ENCODE peak calls at places on chromosomes 16 and 17, in eight cellular contexts. One of them, this sample, is unnamed.

GRCh38 chr17:58184308-58184985 is 8.1 kb upstream of the EPX start:
- DNase-seq in activated CD4-positive, alpha-beta T cell treated with anti-CD3 and anti-CD28 coated beads, Interleukin-2, amount 50 U/mL, for 48 hours: no peak
- DNase-seq in esophagus squamous epithelium: no peak
- DNase-seq in stimulated activated CD8-positive, alpha-beta memory T cell treated with anti-CD3 and anti-CD28 coated beads, Interleukin-4, amount 100 ng/mL, for 1 hour: no peak
- DNase-seq in Right ventricle myocardium inferior: no peak
- DNase-seq in NCI-H187: no peak
- DNase-seq in pancreas: no peak
- DNase-seq in GM06990: no peak
- DNase-seq in this sample: peak; percentile 7

GRCh38 chr17:76935331-76935730 is 67.1 kb downstream of the MGAT5B start:
- DNase-seq in NCI-H187: no peak
- DNase-seq in Right ventricle myocardium inferior: no peak
- DNase-seq in esophagus squamous epithelium: no peak
- DNase-seq in stimulated activated CD8-positive, alpha-beta memory T cell treated with anti-CD3 and anti-CD28 coated beads, Interleukin-4, amount 100 ng/mL, for 1 hour: no peak
- DNase-seq in activated CD4-positive, alpha-beta T cell treated with anti-CD3 and anti-CD28 coated beads, Interleukin-2, amount 50 U/mL, for 48 hours: no peak
- DNase-seq in GM06990: no peak
- DNase-seq in pancreas: no peak
- DNase-seq in this sample: no peak

GRCh38 chr17:77215281-77215680 is 74.5 kb downstream of the SEC14L1 start:
- DNase-seq in stimulated activated CD8-positive, alpha-beta memory T cell treated with anti-CD3 and anti-CD28 coated beads, Interleukin-4, amount 100 ng/mL, for 1 hour: no peak
- DNase-seq in Right ventricle myocardium inferior: no peak
- DNase-seq in GM06990: no peak
- DNase-seq in activated CD4-positive, alpha-beta T cell treated with anti-CD3 and anti-CD28 coated beads, Interleukin-2, amount 50 U/mL, for 48 hours: no peak
- DNase-seq in NCI-H187: no peak
- DNase-seq in pancreas: no peak
- DNase-seq in esophagus squamous epithelium: no peak
- DNase-seq in this sample: no peak

GRCh38 chr17:29155966-29156338 is 24.2 kb downstream of the MYO18A start:
- DNase-seq in GM06990: no peak
- DNase-seq in stimulated activated CD8-positive, alpha-beta memory T cell treated with anti-CD3 and anti-CD28 coated beads, Interleukin-4, amount 100 ng/mL, for 1 hour: no peak
- DNase-seq in NCI-H187: no peak
- DNase-seq in pancreas: no peak
- DNase-seq in Right ventricle myocardium inferior: no peak
- DNase-seq in esophagus squamous epithelium: no peak
- DNase-seq in activated CD4-positive, alpha-beta T cell treated with anti-CD3 and anti-CD28 coated beads, Interleukin-2, amount 50 U/mL, for 48 hours: no peak
- DNase-seq in this sample: no peak

GRCh38 chr16:68444058-68444657 is 4.2 kb downstream of the SMPD3 start:
- DNase-seq in GM06990: no peak
- DNase-seq in Right ventricle myocardium inferior: no peak
- DNase-seq in esophagus squamous epithelium: no peak
- DNase-seq in pancreas: peak; percentile 16
- DNase-seq in activated CD4-positive, alpha-beta T cell treated with anti-CD3 and anti-CD28 coated beads, Interleukin-2, amount 50 U/mL, for 48 hours: no peak
- DNase-seq in stimulated activated CD8-positive, alpha-beta memory T cell treated with anti-CD3 and anti-CD28 coated beads, Interleukin-4, amount 100 ng/mL, for 1 hour: no peak
- DNase-seq in NCI-H187: no peak
- DNase-seq in this sample: no peak

GRCh38 chr16:54444851-54445523 is 158.4 kb upstream of the IRX3 start:
- DNase-seq in esophagus squamous epithelium: no peak
- DNase-seq in Right ventricle myocardium inferior: no peak
- DNase-seq in pancreas: no peak
- DNase-seq in GM06990: no peak
- DNase-seq in activated CD4-positive, alpha-beta T cell treated with anti-CD3 and anti-CD28 coated beads, Interleukin-2, amount 50 U/mL, for 48 hours: no peak
- DNase-seq in stimulated activated CD8-positive, alpha-beta memory T cell treated with anti-CD3 and anti-CD28 coated beads, Interleukin-4, amount 100 ng/mL, for 1 hour: no peak
- DNase-seq in NCI-H187: no peak
- DNase-seq in this sample: no peak

GRCh38 chr16:79348521-79349306 is 251.8 kb downstream of the MAF start:
- DNase-seq in esophagus squamous epithelium: no peak
- DNase-seq in NCI-H187: no peak
- DNase-seq in pancreas: no peak
- DNase-seq in GM06990: no peak
- DNase-seq in stimulated activated CD8-positive, alpha-beta memory T cell treated with anti-CD3 and anti-CD28 coated beads, Interleukin-4, amount 100 ng/mL, for 1 hour: no peak
- DNase-seq in activated CD4-positive, alpha-beta T cell treated with anti-CD3 and anti-CD28 coated beads, Interleukin-2, amount 50 U/mL, for 48 hours: peak; percentile 18
- DNase-seq in Right ventricle myocardium inferior: no peak
- DNase-seq in this sample: no peak

GRCh38 chr17:50359005-50359699 is 13.2 kb downstream of the XYLT2 start:
- DNase-seq in activated CD4-positive, alpha-beta T cell treated with anti-CD3 and anti-CD28 coated beads, Interleukin-2, amount 50 U/mL, for 48 hours: no peak
- DNase-seq in NCI-H187: no peak
- DNase-seq in pancreas: no peak
- DNase-seq in GM06990: no peak
- DNase-seq in stimulated activated CD8-positive, alpha-beta memory T cell treated with anti-CD3 and anti-CD28 coated beads, Interleukin-4, amount 100 ng/mL, for 1 hour: no peak
- DNase-seq in esophagus squamous epithelium: no peak
- DNase-seq in Right ventricle myocardium inferior: no peak
- DNase-seq in this sample: no peak

GRCh38 chr16:35431829-35432663 is 1972.6 kb downstream of the TP53TG3F start:
- DNase-seq in Right ventricle myocardium inferior: no peak
- DNase-seq in NCI-H187: no peak
- DNase-seq in pancreas: no peak
- DNase-seq in esophagus squamous epithelium: no peak
- DNase-seq in activated CD4-positive, alpha-beta T cell treated with anti-CD3 and anti-CD28 coated beads, Interleukin-2, amount 50 U/mL, for 48 hours: peak; percentile 15
- DNase-seq in stimulated activated CD8-positive, alpha-beta memory T cell treated with anti-CD3 and anti-CD28 coated beads, Interleukin-4, amount 100 ng/mL, for 1 hour: no peak
- DNase-seq in GM06990: no peak
- DNase-seq in this sample: peak; percentile 1

GRCh38 chr17:59669411-59669810 is 37.8 kb downstream of the PTRH2 start:
- DNase-seq in GM06990: no peak
- DNase-seq in esophagus squamous epithelium: no peak
- DNase-seq in NCI-H187: no peak
- DNase-seq in stimulated activated CD8-positive, alpha-beta memory T cell treated with anti-CD3 and anti-CD28 coated beads, Interleukin-4, amount 100 ng/mL, for 1 hour: no peak
- DNase-seq in pancreas: no peak
- DNase-seq in activated CD4-positive, alpha-beta T cell treated with anti-CD3 and anti-CD28 coated beads, Interleukin-2, amount 50 U/mL, for 48 hours: no peak
- DNase-seq in Right ventricle myocardium inferior: no peak
- DNase-seq in this sample: no peak

GRCh38 chr16:30535106-30535776 is 583 bp upstream of the ZNF747 start:
- DNase-seq in activated CD4-positive, alpha-beta T cell treated with anti-CD3 and anti-CD28 coated beads, Interleukin-2, amount 50 U/mL, for 48 hours: no peak
- DNase-seq in Right ventricle myocardium inferior: no peak
- DNase-seq in esophagus squamous epithelium: no peak
- DNase-seq in GM06990: no peak
- DNase-seq in pancreas: no peak
- DNase-seq in NCI-H187: no peak
- DNase-seq in stimulated activated CD8-positive, alpha-beta memory T cell treated with anti-CD3 and anti-CD28 coated beads, Interleukin-4, amount 100 ng/mL, for 1 hour: no peak
- DNase-seq in this sample: no peak

GRCh38 chr16:68490829-68491575 is 42.7 kb upstream of the SMPD3 start:
- DNase-seq in pancreas: peak; percentile 83
- DNase-seq in Right ventricle myocardium inferior: no peak
- DNase-seq in esophagus squamous epithelium: no peak
- DNase-seq in activated CD4-positive, alpha-beta T cell treated with anti-CD3 and anti-CD28 coated beads, Interleukin-2, amount 50 U/mL, for 48 hours: no peak
- DNase-seq in NCI-H187: no peak
- DNase-seq in stimulated activated CD8-positive, alpha-beta memory T cell treated with anti-CD3 and anti-CD28 coated beads, Interleukin-4, amount 100 ng/mL, for 1 hour: no peak
- DNase-seq in GM06990: peak; percentile 39
- DNase-seq in this sample: no peak

GRCh38 chr16:81447383-81448101 is 2.9 kb downstream of the CMIP start:
- DNase-seq in NCI-H187: no peak
- DNase-seq in Right ventricle myocardium inferior: peak; percentile 62
- DNase-seq in stimulated activated CD8-positive, alpha-beta memory T cell treated with anti-CD3 and anti-CD28 coated beads, Interleukin-4, amount 100 ng/mL, for 1 hour: no peak
- DNase-seq in pancreas: peak; percentile 51
- DNase-seq in esophagus squamous epithelium: no peak
- DNase-seq in activated CD4-positive, alpha-beta T cell treated with anti-CD3 and anti-CD28 coated beads, Interleukin-2, amount 50 U/mL, for 48 hours: no peak
- DNase-seq in GM06990: no peak
- DNase-seq in this sample: no peak

GRCh38 chr17:1939979-1940809 is 84.9 kb downstream of the RTN4RL1 start:
- DNase-seq in activated CD4-positive, alpha-beta T cell treated with anti-CD3 and anti-CD28 coated beads, Interleukin-2, amount 50 U/mL, for 48 hours: no peak
- DNase-seq in stimulated activated CD8-positive, alpha-beta memory T cell treated with anti-CD3 and anti-CD28 coated beads, Interleukin-4, amount 100 ng/mL, for 1 hour: no peak
- DNase-seq in NCI-H187: no peak
- DNase-seq in Right ventricle myocardium inferior: no peak
- DNase-seq in GM06990: no peak
- DNase-seq in pancreas: no peak
- DNase-seq in esophagus squamous epithelium: no peak
- DNase-seq in this sample: no peak

This sample was measured in GDM1.